ENCODE peak calls at places on chromosomes 13 and 19, in ten cellular contexts. T is iPS DF 19.7; I is AML-193; H is IMR-90; X is naive thymus-derived CD8-positive, alpha-beta T cell; Z is left ventricle myocardium inferior; O is activated CD4-positive, alpha-beta T cell treated with anti-CD3 and anti-CD28 coated beads, Interleukin-2, amount 50 U/mL, for 1 hour; A is stimulated activated CD8-positive, alpha-beta memory T cell treated with anti-CD3 and anti-CD28 coated beads, Interleukin-7, amount 100 ng/mL, for 24 hours; L is NCI-H1092; U is iPS DF 6.9. M is an unnamed sample.

GRCh38 chr13:35789335-35790166 is 313.1 kb upstream of the MAB21L1 start:
- DNase-seq in L (no peak), X (no peak), I (peak), H (peak), Z (no peak), T (no peak), A (no peak), O (no peak), U (no peak), M (no peak)

GRCh38 chr19:42275103-42275502 is 6.1 kb downstream of the CIC start:
- DNase-seq in A (no peak), Z (no peak), X (no peak), U (no peak), H (no peak), T (no peak), O (no peak), L (no peak), I (no peak), M (no peak)

GRCh38 chr13:103187621-103188020 is 121.4 kb upstream of the SLC10A2 start:
- DNase-seq in L (no peak), T (no peak), X (no peak), A (no peak), I (no peak), Z (no peak), H (no peak), U (no peak), O (no peak), M (no peak)

GRCh38 chr19:31181535-31181934 is 167.7 kb downstream of the TSHZ3 start:
- DNase-seq in Z (no peak), A (no peak), H (no peak), T (no peak), X (no peak), O (no peak), I (no peak), L (no peak), U (no peak), M (no peak)

GRCh38 chr13:91111476-91112190 is 235.9 kb upstream of the MIR17HG start:
- DNase-seq in L (no peak), Z (no peak), A (no peak), X (no peak), T (no peak), U (no peak), I (no peak), O (no peak), H (no peak), M (no peak)

GRCh38 chr19:1647664-1648155 is 4.7 kb downstream of the TCF3 start:
- DNase-seq in O (no peak), A (no peak), U (no peak), Z (no peak), L (no peak), T (no peak), H (no peak), X (no peak), I (no peak), M (no peak)

GRCh38 chr19:17109962-17110598 is 34.5 kb downstream of the MYO9B start:
- DNase-seq in Z (peak), A (no peak), X (peak), T (no peak), O (no peak), L (no peak), H (no peak), U (no peak), I (peak), M (no peak)

GRCh38 chr13:74629985-74630384 is 495.8 kb upstream of the KLF12 start:
- DNase-seq in L (no peak), I (no peak), X (no peak), H (no peak), T (no peak), O (no peak), A (no peak), U (no peak), Z (no peak), M (no peak)

GRCh38 chr19:42057856-42058255 is 12.2 kb downstream of the GRIK5 start:
- DNase-seq in A (no peak), H (no peak), T (no peak), L (no peak), Z (no peak), U (no peak), I (no peak), O (no peak), X (no peak), M (no peak)

GRCh38 chr19:39372047-39372802 is 18.7 kb downstream of the PAF1 start:
- DNase-seq in T (no peak), L (no peak), H (peak), A (no peak), I (no peak), X (no peak), U (no peak), O (no peak), Z (peak), M (no peak)

GRCh38 chr13:76663941-76664340 is 222.3 kb downstream of the KCTD12 start:
- DNase-seq in X (no peak), I (peak), T (no peak), A (no peak), U (no peak), L (no peak), H (peak), Z (no peak), O (no peak), M (no peak)

GRCh38 chr19:55657004-55657747 is 2.3 kb downstream of the U2AF2 start:
- DNase-seq in I (no peak), A (no peak), H (no peak), O (no peak), L (no peak), Z (no peak), U (no peak), X (no peak), T (no peak), M (no peak)

GRCh38 chr19:3826163-3826562 is 40.0 kb upstream of the MATK start:
- DNase-seq in I (no peak), L (no peak), A (no peak), H (no peak), T (no peak), Z (no peak), U (no peak), O (no peak), X (no peak), M (no peak)

GRCh38 chr19:35066691-35067563 is 25.4 kb downstream of the HPN start:
- DNase-seq in Z (peak), I (peak), L (peak), O (peak), X (peak), U (peak), H (peak), A (peak), T (peak), M (peak)

GRCh38 chr19:39017646-39018045 is 14.7 kb downstream of the FBXO27 start:
- DNase-seq in X (no peak), O (no peak), Z (no peak), H (no peak), T (no peak), L (no peak), A (no peak), U (no peak), I (no peak), M (no peak)

GRCh38 chr13:48429886-48430285 is 17.0 kb upstream of the LPAR6 start:
- DNase-seq in X (no peak), A (no peak), O (no peak), I (no peak), T (no peak), Z (no peak), L (no peak), U (no peak), H (no peak), M (no peak)

GRCh38 chr19:54196514-54196913 is 4.1 kb upstream of the RPS9 start:
- DNase-seq in L (no peak), U (no peak), Z (no peak), I (no peak), H (no peak), X (no peak), A (no peak), O (no peak), T (no peak), M (no peak)

GRCh38 chr13:97659602-97660001 is 225.6 kb downstream of the RAP2A start:
- DNase-seq in Z (no peak), A (no peak), L (no peak), H (peak), U (no peak), I (no peak), O (no peak), X (no peak), T (no peak), M (no peak)

GRCh38 chr13:47549219-47549752 is 451.8 kb downstream of the SUCLA2 start:
- DNase-seq in I (no peak), A (no peak), Z (no peak), O (no peak), H (no peak), T (no peak), U (no peak), X (no peak), L (no peak), M (no peak)

GRCh38 chr13:109792416-109793090 is 6.2 kb upstream of the IRS2 start:
- DNase-seq in T (no peak), I (no peak), X (no peak), H (no peak), U (no peak), L (no peak), A (no peak), Z (no peak), O (no peak), M (no peak)

GRCh38 chr13:67148219-67148583 is 81.9 kb downstream of the PCDH9 start:
- DNase-seq in A (no peak), I (no peak), T (no peak), Z (no peak), H (peak), X (no peak), L (no peak), U (no peak), O (no peak), M (no peak)

GRCh38 chr13:69776937-69777336 is 330.7 kb upstream of the ATXN8OS start:
- DNase-seq in O (no peak), L (no peak), Z (no peak), H (no peak), I (no peak), T (no peak), A (no peak), U (no peak), X (no peak), M (no peak)

GRCh38 chr19:41910992-41911888 is 17.0 kb downstream of the ERFL start:
- DNase-seq in A (no peak), I (no peak), T (no peak), Z (no peak), U (no peak), H (no peak), O (no peak), L (no peak), X (no peak), M (no peak)

GRCh38 chr19:45477713-45478453 is 10.1 kb downstream of the FOSB start:
- DNase-seq in A (no peak), L (no peak), Z (no peak), T (no peak), H (no peak), X (no peak), O (no peak), I (no peak), U (no peak), M (peak)

GRCh38 chr13:76854894-76855293 is 31.3 kb downstream of the KCTD12 start:
- DNase-seq in Z (no peak), X (no peak), L (no peak), I (no peak), U (no peak), A (no peak), H (peak), T (no peak), O (no peak), M (no peak)

GRCh38 chr13:32735859-32736258 is 149.6 kb downstream of the PDS5B start:
- DNase-seq in X (no peak), Z (no peak), U (no peak), I (no peak), T (no peak), A (no peak), L (no peak), H (no peak), O (no peak), M (no peak)

GRCh38 chr13:114065926-114066774 is 66.3 kb downstream of the RASA3 start:
- DNase-seq in O (peak), X (peak), U (no peak), Z (no peak), L (no peak), I (no peak), A (no peak), H (no peak), T (no peak), M (no peak)

GRCh38 chr19:4501691-4502090 is 16.6 kb downstream of the PLIN4 start:
- DNase-seq in Z (no peak), U (no peak), X (no peak), O (no peak), I (no peak), A (no peak), H (no peak), T (no peak), L (no peak), M (no peak)

GRCh38 chr19:6228523-6229215 is 51.1 kb downstream of the MLLT1 start:
- DNase-seq in O (no peak), T (no peak), H (no peak), I (no peak), L (no peak), U (no peak), X (no peak), Z (no peak), A (no peak), M (no peak)

M was measured in DND-41.